ENCODE peak calls at places on chromosome 6, in five cellular contexts. H, F, V, R and Z are unnamed samples.

GRCh38 chr6:157276731-157277130 is 46.6 kb downstream of the TMEM242 start:
- DNase-seq in H (no peak), F (no peak), V (no peak), R (no peak), Z (no peak)

GRCh38 chr6:62285612-62286469 is at the start of gene KHDRBS2:
- DNase-seq in H (peak; percentile 95), F (no peak), V (peak; percentile 88), R (peak; percentile 41), Z (no peak)

GRCh38 chr6:105137388-105137787 is 42.4 kb downstream of the POPDC3 start:
- DNase-seq in H (no peak), F (no peak), V (peak; percentile 24), R (no peak), Z (no peak)

GRCh38 chr6:106783631-106784566 is 154.5 kb downstream of the QRSL1 start:
- DNase-seq in H (no peak), F (no peak), V (no peak), R (no peak), Z (no peak)

GRCh38 chr6:2242311-2242710 is 3.1 kb downstream of the GMDS start:
- DNase-seq in H (no peak), F (no peak), V (no peak), R (no peak), Z (no peak)

GRCh38 chr6:154367839-154368695 is 11.5 kb upstream of the IPCEF1 start:
- DNase-seq in H (no peak), F (no peak), V (no peak), R (no peak), Z (no peak)

GRCh38 chr6:40996591-40997247 is 42.3 kb downstream of the UNC5CL start:
- DNase-seq in H (no peak), F (no peak), V (peak; percentile 45), R (peak; percentile 21), Z (no peak)

GRCh38 chr6:1238040-1238439 is 73.9 kb upstream of the FOXQ1 start:
- DNase-seq in H (no peak), F (no peak), V (no peak), R (no peak), Z (no peak)

GRCh38 chr6:85670573-85670972 is 27.9 kb upstream of the SYNCRIP start:
- DNase-seq in H (no peak), F (no peak), V (peak; percentile 5), R (no peak), Z (no peak)

GRCh38 chr6:142384455-142385332 is 82.9 kb downstream of the ADGRG6 start:
- DNase-seq in H (no peak), F (no peak), V (no peak), R (no peak), Z (no peak)

DNA sequence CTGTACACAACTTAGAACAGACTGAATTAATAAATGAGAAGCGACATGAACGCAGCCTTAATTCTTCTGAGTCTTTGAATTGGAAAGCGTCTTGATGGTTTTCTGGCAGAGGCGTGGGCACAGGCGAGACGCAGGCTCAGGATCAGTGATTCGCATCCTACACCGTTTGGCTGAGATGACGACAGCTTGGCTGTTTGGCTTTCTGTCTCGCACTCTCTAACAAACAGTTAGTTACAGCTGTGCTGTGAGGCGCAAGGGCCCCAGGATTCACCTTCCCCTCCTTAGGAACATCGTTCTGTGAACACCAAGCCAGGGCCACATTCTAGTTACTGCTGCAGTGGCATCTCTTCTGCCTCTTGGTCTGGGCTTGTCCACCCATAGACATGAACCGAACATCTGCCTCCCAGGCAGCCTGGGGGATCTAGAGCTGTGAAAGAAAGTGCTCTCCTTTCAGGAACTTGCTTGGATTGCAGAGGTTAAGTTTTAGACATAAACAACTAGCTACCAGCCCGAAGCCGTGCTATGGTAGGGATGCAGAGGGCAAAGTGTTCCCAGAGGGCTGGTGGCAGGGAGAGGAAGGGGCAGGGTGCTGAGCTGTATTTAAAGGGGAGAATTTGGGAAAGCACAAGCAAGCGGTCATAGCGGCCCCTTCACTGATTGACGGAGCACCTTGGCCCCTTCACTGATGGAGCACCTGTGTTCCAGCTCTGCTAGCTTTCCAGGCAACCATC is 49.6 kb downstream of the TCP11 start:
- DNase-seq in H (no peak), F (no peak), V (no peak), R (no peak), Z (no peak)
- H3K4me1 ChIP-seq in H (peaks cover 48% of the 10 kb centered on the region), F (no peaks in the 10 kb centered on the region), V (peaks cover 9% of the 10 kb centered on the region), R (no peaks in the 10 kb centered on the region), Z (no peaks in the 10 kb centered on the region)

GRCh38 chr6:36536873-36537547 is 10.3 kb downstream of the STK38 start:
- DNase-seq in H (no peak), F (no peak), V (no peak), R (no peak), Z (no peak)
- H3K4me1 ChIP-seq in H (peaks cover 4% of the 10 kb centered on the region), F (peaks cover 4% of the 10 kb centered on the region), V (no peaks in the 10 kb centered on the region), R (no peaks in the 10 kb centered on the region), Z (peaks cover 54% of the 10 kb centered on the region)

GRCh38 chr6:159969204-159969912 is 476 bp downstream of the IGF2R start:
- DNase-seq in H (peak; percentile 82), F (no peak), V (peak; percentile 65), R (peak; percentile 20), Z (no peak)

GRCh38 chr6:159971341-159972178 is 2.7 kb downstream of the IGF2R start:
- DNase-seq in H (no peak), F (no peak), V (no peak), R (no peak), Z (no peak)

GRCh38 chr6:159970659-159971063 is 1.8 kb downstream of the IGF2R start:
- DNase-seq in H (no peak), F (no peak), V (no peak), R (no peak), Z (no peak)

GRCh38 chr6:159968295-159969203 is at the start of gene IGF2R:
- DNase-seq in H (peak; percentile 97), F (peak; percentile 94), V (peak; percentile 96), R (peak; percentile 94), Z (peak; percentile 90)

DNA sequence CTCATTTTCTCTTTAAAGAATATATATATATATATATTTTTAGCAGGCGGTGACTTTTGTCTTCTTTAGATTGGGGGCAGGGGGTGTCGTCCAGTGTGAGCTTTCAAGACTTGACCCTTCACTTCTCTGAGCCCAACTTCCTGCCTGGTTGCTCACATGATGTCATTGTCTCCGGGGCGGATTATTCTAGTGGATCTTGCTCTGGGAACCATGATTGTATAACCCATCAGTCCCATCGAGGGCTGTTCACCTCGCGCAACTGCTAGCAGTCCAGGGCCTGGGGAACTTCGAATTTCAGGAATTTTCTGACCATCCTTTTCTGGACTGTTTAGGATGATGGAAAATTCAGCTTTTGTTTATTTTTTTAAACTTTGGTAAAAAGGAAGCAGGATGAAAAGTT is 1.0 kb downstream of the IGF2R start:
- DNase-seq in H (no peak), F (peak; percentile 49), V (peak; percentile 83), R (peak; percentile 57), Z (no peak)
- H3K4me1 ChIP-seq in H (peaks cover 46% of the 10 kb centered on the region), F (peaks cover 60% of the 10 kb centered on the region), V (peaks cover 45% of the 10 kb centered on the region), R (no peaks in the 10 kb centered on the region), Z (peaks cover 34% of the 10 kb centered on the region)

DNA sequence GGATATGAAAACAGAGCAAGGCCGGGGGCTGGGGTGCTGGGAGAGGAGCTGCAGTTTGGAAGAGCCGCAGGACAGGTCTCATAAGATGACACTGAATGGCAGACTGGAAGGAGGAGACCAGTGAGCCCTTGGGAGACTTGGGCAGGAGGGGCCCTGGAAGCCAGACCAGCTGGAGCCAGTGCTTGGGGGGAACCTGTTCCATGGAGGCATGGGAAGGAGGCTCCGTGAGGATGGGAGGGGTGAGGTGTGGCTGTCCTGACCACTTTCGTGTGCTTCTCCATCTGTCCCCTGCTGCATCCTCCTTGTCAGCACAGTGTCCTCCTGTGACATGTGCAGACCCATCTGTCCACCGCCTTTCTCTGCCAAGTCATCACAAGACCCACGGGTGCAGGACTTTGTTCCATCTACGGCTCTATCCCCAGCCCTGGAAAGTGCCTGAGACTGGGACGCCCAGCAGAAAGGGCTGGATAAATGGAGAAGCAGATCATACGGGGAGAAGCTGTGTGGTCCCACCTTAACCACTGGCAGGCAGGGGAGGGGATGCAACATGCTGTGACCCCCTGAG is 84.8 kb upstream of the MPC1 start:
- DNase-seq in H (no peak), F (no peak), V (no peak), R (no peak), Z (no peak)
- H3K4me1 ChIP-seq in H (no peaks in the 10 kb centered on the region), F (no peaks in the 10 kb centered on the region), V (no peaks in the 10 kb centered on the region), R (no peaks in the 10 kb centered on the region), Z (no peaks in the 10 kb centered on the region)

GRCh38 chr6:17588011-17588410 is 12.1 kb upstream of the FAM8A1 start:
- DNase-seq in H (no peak), F (no peak), V (no peak), R (no peak), Z (no peak)
- H3K4me1 ChIP-seq in H (peaks cover 7% of the 10 kb centered on the region), F (peaks cover 14% of the 10 kb centered on the region), V (no peaks in the 10 kb centered on the region), R (no peaks in the 10 kb centered on the region), Z (peaks cover 18% of the 10 kb centered on the region)

GRCh38 chr6:30363459-30363858 is 18.5 kb downstream of the RPP21 start:
- DNase-seq in H (no peak), F (no peak), V (peak; percentile 20), R (no peak), Z (no peak)
- H3K4me1 ChIP-seq in H (no peaks in the 10 kb centered on the region), F (no peaks in the 10 kb centered on the region), V (peaks cover 2% of the 10 kb centered on the region), R (no peaks in the 10 kb centered on the region), Z (no peaks in the 10 kb centered on the region)

GRCh38 chr6:52324239-52324638 is 37.7 kb upstream of the PAQR8 start:
- DNase-seq in H (no peak), F (no peak), V (no peak), R (no peak), Z (no peak)
- H3K4me1 ChIP-seq in H (peaks cover 12% of the 10 kb centered on the region), F (no peaks in the 10 kb centered on the region), V (peaks cover 14% of the 10 kb centered on the region), R (no peaks in the 10 kb centered on the region), Z (peaks cover 4% of the 10 kb centered on the region)

GRCh38 chr6:111601875-111602274 is 3.8 kb downstream of the TRAF3IP2 start:
- DNase-seq in H (no peak), F (no peak), V (no peak), R (peak; percentile 62), Z (no peak)

GRCh38 chr6:111605100-111605748 is 454 bp downstream of the TRAF3IP2 start:
- DNase-seq in H (peak; percentile 82), F (peak; percentile 49), V (peak; percentile 83), R (peak; percentile 58), Z (peak; percentile 34)

GRCh38 chr6:111602481-111603404 is 2.9 kb downstream of the TRAF3IP2 start:
- DNase-seq in H (no peak), F (no peak), V (no peak), R (no peak), Z (no peak)

GRCh38 chr6:111604259-111605099 is 1.2 kb downstream of the TRAF3IP2 start:
- DNase-seq in H (no peak), F (no peak), V (peak; percentile 57), R (peak; percentile 34), Z (no peak)

GRCh38 chr6:111603648-111604047 is 2.0 kb downstream of the TRAF3IP2 start:
- DNase-seq in H (no peak), F (no peak), V (no peak), R (no peak), Z (no peak)
- H3K4me1 ChIP-seq in H (peaks cover 70% of the 10 kb centered on the region), F (peaks cover 63% of the 10 kb centered on the region), V (peaks cover 44% of the 10 kb centered on the region), R (peaks cover 28% of the 10 kb centered on the region), Z (peaks cover 19% of the 10 kb centered on the region)

DNA sequence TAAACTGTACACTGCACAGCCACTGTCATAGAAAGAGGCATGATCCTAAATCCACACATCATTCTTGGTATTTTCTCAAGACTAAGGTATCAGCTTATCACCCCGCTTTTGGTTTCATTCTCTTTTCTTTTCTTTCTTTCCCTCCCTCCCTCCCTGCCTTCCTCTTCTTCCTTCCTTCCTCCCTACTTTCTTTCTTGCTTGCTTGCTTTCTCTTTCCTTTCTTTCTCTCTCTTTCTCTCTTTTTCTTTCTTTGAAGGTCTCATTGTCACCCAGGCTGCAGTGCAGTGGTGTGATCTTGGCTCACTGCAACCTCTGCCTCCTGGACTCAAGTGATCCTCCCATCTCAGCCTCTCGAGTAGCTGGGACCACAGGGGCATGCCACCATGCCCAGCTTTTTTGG is 81.1 kb downstream of the MAP7 start:
- DNase-seq in H (no peak), F (no peak), V (no peak), R (no peak), Z (no peak)
- H3K4me1 ChIP-seq in H (peaks cover 10% of the 10 kb centered on the region), F (no peaks in the 10 kb centered on the region), V (peaks cover 54% of the 10 kb centered on the region), R (no peaks in the 10 kb centered on the region), Z (no peaks in the 10 kb centered on the region)

GRCh38 chr6:50995036-50995435 is 176.4 kb downstream of the TFAP2B start:
- DNase-seq in H (no peak), F (no peak), V (no peak), R (no peak), Z (no peak)
- H3K4me1 ChIP-seq in H (no peaks in the 10 kb centered on the region), F (no peaks in the 10 kb centered on the region), V (no peaks in the 10 kb centered on the region), R (no peaks in the 10 kb centered on the region), Z (no peaks in the 10 kb centered on the region)